ENCODE peak calls at places on chromosome 1, in four cellular contexts. One of them, this sample, is unnamed.

GRCh38 chr1:162319510-162320160 is 57.0 kb downstream of the SPATA46 start:
- DNase-seq in WTC11: no peak
- DNase-seq in activated T-helper 1 cell treated with anti-CD3 and anti-CD28 coated beads, Interleukin-12 subunit alpha, Interleukin-12 subunit beta, Interleukin-2, Interleukin-4 antibody, amounts not matched to agents 30 ng/mL and 10 ng/mL and 1 ng/mL, durations not matched to agents 14 hours and 24 hours and 36 hours: no peak
- DNase-seq in NCI-H2107: no peak
- DNase-seq in this sample: no peak

GRCh38 chr1:181033799-181034391 is at the start of gene MR1:
- DNase-seq in activated T-helper 1 cell treated with anti-CD3 and anti-CD28 coated beads, Interleukin-12 subunit alpha, Interleukin-12 subunit beta, Interleukin-2, Interleukin-4 antibody, amounts not matched to agents 30 ng/mL and 10 ng/mL and 1 ng/mL, durations not matched to agents 14 hours and 24 hours and 36 hours: peak; percentile 51
- DNase-seq in NCI-H2107: no peak
- DNase-seq in WTC11: no peak
- DNase-seq in this sample: peak; percentile 45

GRCh38 chr1:117237701-117238413 is 27.1 kb upstream of the VTCN1 start:
- DNase-seq in NCI-H2107: no peak
- DNase-seq in activated T-helper 1 cell treated with anti-CD3 and anti-CD28 coated beads, Interleukin-12 subunit alpha, Interleukin-12 subunit beta, Interleukin-2, Interleukin-4 antibody, amounts not matched to agents 30 ng/mL and 10 ng/mL and 1 ng/mL, durations not matched to agents 14 hours and 24 hours and 36 hours: no peak
- DNase-seq in WTC11: no peak
- DNase-seq in this sample: no peak

GRCh38 chr1:4317207-4317606 is 337.2 kb upstream of the AJAP1 start:
- DNase-seq in WTC11: no peak
- DNase-seq in NCI-H2107: no peak
- DNase-seq in activated T-helper 1 cell treated with anti-CD3 and anti-CD28 coated beads, Interleukin-12 subunit alpha, Interleukin-12 subunit beta, Interleukin-2, Interleukin-4 antibody, amounts not matched to agents 30 ng/mL and 10 ng/mL and 1 ng/mL, durations not matched to agents 14 hours and 24 hours and 36 hours: no peak
- DNase-seq in this sample: no peak

GRCh38 chr1:205227584-205228006 is at the start of gene TMCC2:
- DNase-seq in activated T-helper 1 cell treated with anti-CD3 and anti-CD28 coated beads, Interleukin-12 subunit alpha, Interleukin-12 subunit beta, Interleukin-2, Interleukin-4 antibody, amounts not matched to agents 30 ng/mL and 10 ng/mL and 1 ng/mL, durations not matched to agents 14 hours and 24 hours and 36 hours: peak; percentile 77
- DNase-seq in WTC11: peak; percentile 97
- DNase-seq in NCI-H2107: peak; percentile 87
- DNase-seq in this sample: peak; percentile 84

GRCh38 chr1:43446388-43446740 is 7.4 kb downstream of the HYI start:
- DNase-seq in activated T-helper 1 cell treated with anti-CD3 and anti-CD28 coated beads, Interleukin-12 subunit alpha, Interleukin-12 subunit beta, Interleukin-2, Interleukin-4 antibody, amounts not matched to agents 30 ng/mL and 10 ng/mL and 1 ng/mL, durations not matched to agents 14 hours and 24 hours and 36 hours: no peak
- DNase-seq in WTC11: no peak
- DNase-seq in NCI-H2107: no peak
- DNase-seq in this sample: no peak

GRCh38 chr1:32861904-32862698 is 8.6 kb downstream of the FNDC5 start:
- DNase-seq in WTC11: no peak
- DNase-seq in NCI-H2107: no peak
- DNase-seq in activated T-helper 1 cell treated with anti-CD3 and anti-CD28 coated beads, Interleukin-12 subunit alpha, Interleukin-12 subunit beta, Interleukin-2, Interleukin-4 antibody, amounts not matched to agents 30 ng/mL and 10 ng/mL and 1 ng/mL, durations not matched to agents 14 hours and 24 hours and 36 hours: no peak
- DNase-seq in this sample: no peak

GRCh38 chr1:245086389-245086969 is 68.3 kb upstream of the KIF26B start:
- DNase-seq in activated T-helper 1 cell treated with anti-CD3 and anti-CD28 coated beads, Interleukin-12 subunit alpha, Interleukin-12 subunit beta, Interleukin-2, Interleukin-4 antibody, amounts not matched to agents 30 ng/mL and 10 ng/mL and 1 ng/mL, durations not matched to agents 14 hours and 24 hours and 36 hours: no peak
- DNase-seq in WTC11: no peak
- DNase-seq in NCI-H2107: no peak
- DNase-seq in this sample: no peak

GRCh38 chr1:40649592-40649930 is 15.9 kb downstream of the RIMS3 start:
- DNase-seq in NCI-H2107: no peak
- DNase-seq in WTC11: no peak
- DNase-seq in activated T-helper 1 cell treated with anti-CD3 and anti-CD28 coated beads, Interleukin-12 subunit alpha, Interleukin-12 subunit beta, Interleukin-2, Interleukin-4 antibody, amounts not matched to agents 30 ng/mL and 10 ng/mL and 1 ng/mL, durations not matched to agents 14 hours and 24 hours and 36 hours: no peak
- DNase-seq in this sample: no peak

GRCh38 chr1:32349211-32349708 is 13.0 kb downstream of the FAM229A start:
- DNase-seq in WTC11: no peak
- DNase-seq in activated T-helper 1 cell treated with anti-CD3 and anti-CD28 coated beads, Interleukin-12 subunit alpha, Interleukin-12 subunit beta, Interleukin-2, Interleukin-4 antibody, amounts not matched to agents 30 ng/mL and 10 ng/mL and 1 ng/mL, durations not matched to agents 14 hours and 24 hours and 36 hours: no peak
- DNase-seq in NCI-H2107: no peak
- DNase-seq in this sample: no peak

GRCh38 chr1:231965615-231966014 is 339.0 kb downstream of the DISC1 start:
- DNase-seq in WTC11: no peak
- DNase-seq in NCI-H2107: no peak
- DNase-seq in activated T-helper 1 cell treated with anti-CD3 and anti-CD28 coated beads, Interleukin-12 subunit alpha, Interleukin-12 subunit beta, Interleukin-2, Interleukin-4 antibody, amounts not matched to agents 30 ng/mL and 10 ng/mL and 1 ng/mL, durations not matched to agents 14 hours and 24 hours and 36 hours: no peak
- DNase-seq in this sample: no peak

GRCh38 chr1:107976431-107977215 is 11.6 kb upstream of the VAV3 start:
- DNase-seq in activated T-helper 1 cell treated with anti-CD3 and anti-CD28 coated beads, Interleukin-12 subunit alpha, Interleukin-12 subunit beta, Interleukin-2, Interleukin-4 antibody, amounts not matched to agents 30 ng/mL and 10 ng/mL and 1 ng/mL, durations not matched to agents 14 hours and 24 hours and 36 hours: no peak
- DNase-seq in WTC11: no peak
- DNase-seq in NCI-H2107: no peak
- DNase-seq in this sample: no peak

GRCh38 chr1:28129150-28129549 is 40.7 kb upstream of the EYA3 start:
- DNase-seq in activated T-helper 1 cell treated with anti-CD3 and anti-CD28 coated beads, Interleukin-12 subunit alpha, Interleukin-12 subunit beta, Interleukin-2, Interleukin-4 antibody, amounts not matched to agents 30 ng/mL and 10 ng/mL and 1 ng/mL, durations not matched to agents 14 hours and 24 hours and 36 hours: no peak
- DNase-seq in NCI-H2107: no peak
- DNase-seq in WTC11: no peak
- DNase-seq in this sample: no peak

GRCh38 chr1:174258148-174258550 is 98.8 kb downstream of the RABGAP1L start:
- DNase-seq in activated T-helper 1 cell treated with anti-CD3 and anti-CD28 coated beads, Interleukin-12 subunit alpha, Interleukin-12 subunit beta, Interleukin-2, Interleukin-4 antibody, amounts not matched to agents 30 ng/mL and 10 ng/mL and 1 ng/mL, durations not matched to agents 14 hours and 24 hours and 36 hours: peak; percentile 6
- DNase-seq in NCI-H2107: peak; percentile 5
- DNase-seq in WTC11: peak; percentile 45
- DNase-seq in this sample: peak; percentile 10

GRCh38 chr1:33997127-33998047 is 133.5 kb downstream of the HMGB4 start:
- DNase-seq in WTC11: no peak
- DNase-seq in activated T-helper 1 cell treated with anti-CD3 and anti-CD28 coated beads, Interleukin-12 subunit alpha, Interleukin-12 subunit beta, Interleukin-2, Interleukin-4 antibody, amounts not matched to agents 30 ng/mL and 10 ng/mL and 1 ng/mL, durations not matched to agents 14 hours and 24 hours and 36 hours: no peak
- DNase-seq in NCI-H2107: no peak
- DNase-seq in this sample: no peak

GRCh38 chr1:14128096-14128495 is 428.1 kb downstream of the PRDM2 start:
- DNase-seq in WTC11: no peak
- DNase-seq in NCI-H2107: no peak
- DNase-seq in activated T-helper 1 cell treated with anti-CD3 and anti-CD28 coated beads, Interleukin-12 subunit alpha, Interleukin-12 subunit beta, Interleukin-2, Interleukin-4 antibody, amounts not matched to agents 30 ng/mL and 10 ng/mL and 1 ng/mL, durations not matched to agents 14 hours and 24 hours and 36 hours: no peak
- DNase-seq in this sample: no peak

GRCh38 chr1:88800382-88801051 is 90.8 kb downstream of the GTF2B start:
- DNase-seq in NCI-H2107: no peak
- DNase-seq in WTC11: no peak
- DNase-seq in activated T-helper 1 cell treated with anti-CD3 and anti-CD28 coated beads, Interleukin-12 subunit alpha, Interleukin-12 subunit beta, Interleukin-2, Interleukin-4 antibody, amounts not matched to agents 30 ng/mL and 10 ng/mL and 1 ng/mL, durations not matched to agents 14 hours and 24 hours and 36 hours: peak; percentile 16
- DNase-seq in this sample: peak; percentile 9

This sample was measured in T-helper 2 cell treated with Interferon-gamma antibody and Interleukin-4, amounts not matched to agents 5 μg/mL and 100 μg/mL, for 36 hours.